ENCODE peak calls at places on chromosome 20, in nine cellular contexts. A is ELF-1; K is SK-N-SH; N is HT-29; I is heart right ventricle; T is SJSA1; D is NCI-H2029; E is AG08395; S is effector memory CD8-positive, alpha-beta T cell. L is an unnamed sample.

GRCh38 chr20:19466204-19466928 is 253.9 kb downstream of the SLC24A3 start:
- DNase-seq in D (no peak), K (no peak), I (no peak), N (no peak), S (no peak), E (no peak), T (no peak), A (no peak), L (no peak)

GRCh38 chr20:57263127-57263609 is 3.3 kb downstream of the BMP7 start:
- DNase-seq in I (no peak), E (no peak), T (no peak), A (peak; percentile 53), D (no peak), K (no peak), S (no peak), N (no peak), L (no peak)

GRCh38 chr20:53623454-53624206 is 30.0 kb upstream of the ZNF217 start:
- DNase-seq in S (peak; percentile 10), T (peak; percentile 74), K (peak; percentile 65), D (no peak), N (peak; percentile 93), A (peak; percentile 74), I (peak; percentile 73), E (peak; percentile 77), L (peak; percentile 64)

GRCh38 chr20:62805711-62806382 is 1.2 kb downstream of the OGFR start:
- DNase-seq in I (no peak), S (no peak), T (no peak), D (no peak), K (no peak), N (no peak), E (no peak), A (peak; percentile 65), L (no peak)

GRCh38 chr20:45949542-45950329 is 15.3 kb downstream of the PCIF1 start:
- DNase-seq in K (no peak), D (no peak), E (no peak), N (no peak), I (no peak), T (peak; percentile 40), S (no peak), A (no peak), L (no peak)

GRCh38 chr20:22001886-22002285 is 296.4 kb downstream of the PAX1 start:
- DNase-seq in I (no peak), D (no peak), T (no peak), K (no peak), A (no peak), E (no peak), N (no peak), S (no peak), L (no peak)

GRCh38 chr20:38789503-38790209 is 15.8 kb upstream of the PPP1R16B start:
- DNase-seq in E (peak; percentile 24), N (no peak), K (no peak), S (no peak), D (no peak), A (no peak), T (no peak), I (no peak), L (no peak)

GRCh38 chr20:40452758-40453157 is 236.3 kb downstream of the MAFB start:
- DNase-seq in S (no peak), E (no peak), D (no peak), T (no peak), K (no peak), A (no peak), N (no peak), I (no peak), L (no peak)

GRCh38 chr20:4113996-4114603 is 98.7 kb upstream of the RNF24 start:
- DNase-seq in S (no peak), D (no peak), N (no peak), K (peak; percentile 48), A (no peak), I (no peak), T (no peak), E (no peak), L (no peak)